ENCODE peak calls at places on chromosome 1, in ten cellular contexts. Z is PC-9; X is A172; L is stimulated activated CD4-positive, alpha-beta T cell treated with anti-CD3 and anti-CD28 coated beads, Interleukin-2, amount 100 ng/mL, for 4 hours; H is NCI-H510A; S is astrocyte of the hippocampus; C is activated CD4-positive, CD25-positive, alpha-beta regulatory T cell treated with anti-CD3 and anti-CD28 coated beads, Interleukin-2, amount 50 U/mL, for 72 hours; B is AG04450; O is LoVo; I is KG1. J is an unnamed sample.

GRCh38 chr1:221878134-221878533 is 136.2 kb upstream of the DUSP10 start:
- DNase-seq in X (no peak), L (no peak), Z (no peak), O (no peak), I (no peak), S (no peak), C (no peak), B (no peak), H (no peak), J (no peak)

GRCh38 chr1:8660455-8660854 is 157.0 kb downstream of the RERE start:
- DNase-seq in I (no peak), Z (no peak), O (no peak), X (peak), S (peak), C (no peak), B (peak), L (no peak), H (no peak), J (no peak)

GRCh38 chr1:26072305-26072704 is 4.9 kb upstream of the TRIM63 start:
- DNase-seq in H (no peak), I (no peak), X (peak), O (no peak), C (no peak), L (no peak), S (no peak), Z (no peak), B (no peak), J (no peak)

GRCh38 chr1:209875510-209875909 is 47.7 kb downstream of the UTP25 start:
- DNase-seq in X (peak), B (no peak), O (peak), Z (no peak), I (no peak), H (peak), S (peak), L (no peak), C (no peak), J (peak)

GRCh38 chr1:229148743-229149142 is 122.2 kb upstream of the RAB4A start:
- DNase-seq in O (no peak), H (no peak), Z (no peak), S (no peak), X (no peak), B (no peak), L (no peak), I (no peak), C (no peak), J (no peak)

GRCh38 chr1:116368241-116368640 is 4.8 kb upstream of the ATP1A1 start:
- DNase-seq in L (no peak), B (no peak), I (no peak), H (no peak), X (peak), O (no peak), C (no peak), S (peak), Z (no peak), J (no peak)

GRCh38 chr1:26225033-26225831 is 8.8 kb upstream of the CEP85 start:
- DNase-seq in O (no peak), C (peak), X (no peak), L (no peak), S (peak), H (no peak), B (no peak), Z (no peak), I (no peak), J (no peak)

GRCh38 chr1:229349463-229350385 is 6.9 kb upstream of the CCSAP start:
- DNase-seq in Z (no peak), S (no peak), C (no peak), H (no peak), O (no peak), B (no peak), I (no peak), L (no peak), X (no peak), J (no peak)

GRCh38 chr1:198121058-198121829 is 35.6 kb upstream of the NEK7 start:
- DNase-seq in I (no peak), B (no peak), C (no peak), L (no peak), Z (peak), H (no peak), S (peak), O (peak), X (peak), J (no peak)

GRCh38 chr1:106798991-106799390 is 257.5 kb upstream of the PRMT6 start:
- DNase-seq in C (no peak), Z (no peak), X (no peak), I (no peak), S (peak), B (no peak), L (no peak), O (no peak), H (no peak), J (no peak)

J was measured in SHP77 treated with DMSO at 0.1 percent for 48 hours.